ENCODE peak calls at places on chromosome 18, in ten cellular contexts. One of them, this sample, is unnamed.

GRCh38 chr18:5542393-5543035 is 1.3 kb downstream of the EPB41L3 start:
- DNase-seq in stimulated activated CD4-positive, alpha-beta T cell treated with anti-CD3 and anti-CD28 coated beads, Interleukin-4, amount 100 ng/mL, for 1 hour: no peak
- DNase-seq in psoas muscle: peak
- DNase-seq in NAMALWA: no peak
- DNase-seq in NCI-H1417: no peak
- DNase-seq in left cardiac atrium: peak
- DNase-seq in left colon: peak
- DNase-seq in spleen: peak
- DNase-seq in T-helper 17 cell: no peak
- DNase-seq in SJCRH30: no peak
- DNase-seq in this sample: no peak

GRCh38 chr18:59606193-59607175 is 90.7 kb downstream of the CCBE1 start:
- DNase-seq in spleen: no peak
- DNase-seq in stimulated activated CD4-positive, alpha-beta T cell treated with anti-CD3 and anti-CD28 coated beads, Interleukin-4, amount 100 ng/mL, for 1 hour: no peak
- DNase-seq in NCI-H1417: no peak
- DNase-seq in left colon: no peak
- DNase-seq in left cardiac atrium: no peak
- DNase-seq in NAMALWA: no peak
- DNase-seq in T-helper 17 cell: no peak
- DNase-seq in psoas muscle: no peak
- DNase-seq in SJCRH30: no peak
- DNase-seq in this sample: no peak

GRCh38 chr18:11276678-11277077 is 127.3 kb upstream of the PIEZO2 start:
- DNase-seq in left cardiac atrium: no peak
- DNase-seq in SJCRH30: no peak
- DNase-seq in T-helper 17 cell: no peak
- DNase-seq in NAMALWA: no peak
- DNase-seq in psoas muscle: no peak
- DNase-seq in stimulated activated CD4-positive, alpha-beta T cell treated with anti-CD3 and anti-CD28 coated beads, Interleukin-4, amount 100 ng/mL, for 1 hour: no peak
- DNase-seq in left colon: no peak
- DNase-seq in spleen: no peak
- DNase-seq in NCI-H1417: no peak
- DNase-seq in this sample: no peak

GRCh38 chr18:267380-267687 is 513 bp downstream of the THOC1 start:
- DNase-seq in spleen: no peak
- DNase-seq in NAMALWA: no peak
- DNase-seq in NCI-H1417: peak
- DNase-seq in left colon: no peak
- DNase-seq in left cardiac atrium: no peak
- DNase-seq in T-helper 17 cell: no peak
- DNase-seq in SJCRH30: no peak
- DNase-seq in stimulated activated CD4-positive, alpha-beta T cell treated with anti-CD3 and anti-CD28 coated beads, Interleukin-4, amount 100 ng/mL, for 1 hour: no peak
- DNase-seq in psoas muscle: no peak
- DNase-seq in this sample: no peak

GRCh38 chr18:46917808-46918600 is 602 bp downstream of the KATNAL2 start:
- DNase-seq in T-helper 17 cell: no peak
- DNase-seq in left cardiac atrium: peak
- DNase-seq in spleen: no peak
- DNase-seq in NAMALWA: peak
- DNase-seq in psoas muscle: peak
- DNase-seq in SJCRH30: peak
- DNase-seq in stimulated activated CD4-positive, alpha-beta T cell treated with anti-CD3 and anti-CD28 coated beads, Interleukin-4, amount 100 ng/mL, for 1 hour: no peak
- DNase-seq in NCI-H1417: peak
- DNase-seq in left colon: peak
- DNase-seq in this sample: no peak

GRCh38 chr18:79805211-79805862 is 7.6 kb downstream of the KCNG2 start:
- DNase-seq in left cardiac atrium: no peak
- DNase-seq in SJCRH30: no peak
- DNase-seq in psoas muscle: no peak
- DNase-seq in NCI-H1417: no peak
- DNase-seq in NAMALWA: peak
- DNase-seq in stimulated activated CD4-positive, alpha-beta T cell treated with anti-CD3 and anti-CD28 coated beads, Interleukin-4, amount 100 ng/mL, for 1 hour: no peak
- DNase-seq in T-helper 17 cell: no peak
- DNase-seq in spleen: peak
- DNase-seq in left colon: no peak
- DNase-seq in this sample: no peak

GRCh38 chr18:38459595-38459994 is 894.0 kb upstream of the CELF4 start:
- DNase-seq in NAMALWA: no peak
- DNase-seq in left cardiac atrium: no peak
- DNase-seq in left colon: no peak
- DNase-seq in SJCRH30: peak
- DNase-seq in stimulated activated CD4-positive, alpha-beta T cell treated with anti-CD3 and anti-CD28 coated beads, Interleukin-4, amount 100 ng/mL, for 1 hour: no peak
- DNase-seq in NCI-H1417: no peak
- DNase-seq in psoas muscle: no peak
- DNase-seq in T-helper 17 cell: no peak
- DNase-seq in spleen: no peak
- DNase-seq in this sample: no peak

GRCh38 chr18:3313685-3314084 is 51.8 kb downstream of the MYL12B start:
- DNase-seq in left cardiac atrium: no peak
- DNase-seq in NCI-H1417: no peak
- DNase-seq in spleen: no peak
- DNase-seq in NAMALWA: no peak
- DNase-seq in T-helper 17 cell: no peak
- DNase-seq in SJCRH30: no peak
- DNase-seq in psoas muscle: no peak
- DNase-seq in stimulated activated CD4-positive, alpha-beta T cell treated with anti-CD3 and anti-CD28 coated beads, Interleukin-4, amount 100 ng/mL, for 1 hour: no peak
- DNase-seq in left colon: no peak
- DNase-seq in this sample: no peak

GRCh38 chr18:3441290-3441689 is 8.7 kb upstream of the TGIF1 start:
- DNase-seq in SJCRH30: peak
- DNase-seq in left colon: peak
- DNase-seq in T-helper 17 cell: no peak
- DNase-seq in NAMALWA: no peak
- DNase-seq in psoas muscle: no peak
- DNase-seq in left cardiac atrium: peak
- DNase-seq in spleen: no peak
- DNase-seq in NCI-H1417: peak
- DNase-seq in stimulated activated CD4-positive, alpha-beta T cell treated with anti-CD3 and anti-CD28 coated beads, Interleukin-4, amount 100 ng/mL, for 1 hour: no peak
- DNase-seq in this sample: no peak

GRCh38 chr18:75407468-75408437 is 19.8 kb downstream of the SMIM21 start:
- DNase-seq in stimulated activated CD4-positive, alpha-beta T cell treated with anti-CD3 and anti-CD28 coated beads, Interleukin-4, amount 100 ng/mL, for 1 hour: no peak
- DNase-seq in psoas muscle: no peak
- DNase-seq in left colon: no peak
- DNase-seq in SJCRH30: no peak
- DNase-seq in NAMALWA: no peak
- DNase-seq in NCI-H1417: no peak
- DNase-seq in T-helper 17 cell: no peak
- DNase-seq in left cardiac atrium: no peak
- DNase-seq in spleen: no peak
- DNase-seq in this sample: no peak

GRCh38 chr18:12597775-12598174 is 60.1 kb downstream of the SPIRE1 start:
- DNase-seq in T-helper 17 cell: no peak
- DNase-seq in NAMALWA: no peak
- DNase-seq in psoas muscle: no peak
- DNase-seq in SJCRH30: peak
- DNase-seq in NCI-H1417: no peak
- DNase-seq in left cardiac atrium: peak
- DNase-seq in spleen: no peak
- DNase-seq in left colon: no peak
- DNase-seq in stimulated activated CD4-positive, alpha-beta T cell treated with anti-CD3 and anti-CD28 coated beads, Interleukin-4, amount 100 ng/mL, for 1 hour: no peak
- DNase-seq in this sample: no peak

GRCh38 chr18:75109001-75109400 is 99.9 kb downstream of the PTGR3 start:
- DNase-seq in left cardiac atrium: no peak
- DNase-seq in NAMALWA: no peak
- DNase-seq in spleen: no peak
- DNase-seq in psoas muscle: no peak
- DNase-seq in T-helper 17 cell: no peak
- DNase-seq in SJCRH30: no peak
- DNase-seq in stimulated activated CD4-positive, alpha-beta T cell treated with anti-CD3 and anti-CD28 coated beads, Interleukin-4, amount 100 ng/mL, for 1 hour: no peak
- DNase-seq in NCI-H1417: no peak
- DNase-seq in left colon: no peak
- DNase-seq in this sample: no peak

This sample was measured in activated T-cell treated with anti-CD3 and anti-CD28 coated beads, Interleukin-2, amount 50 U/mL, for 1 hour.